ENCODE peak calls at places on chromosomes 7 and 10, in five cellular contexts. M, G, W, L and T are unnamed samples.

GRCh38 chr7:74306737-74307469 is 17.7 kb downstream of the CLIP2 start:
- DNase-seq in W (peak; percentile 38), L (peak; percentile 86), G (peak; percentile 54), M (no peak), T (no peak)

GRCh38 chr7:109772161-109772560 is 1202.5 kb downstream of the DNAJB9 start:
- DNase-seq in W (no peak), M (no peak), G (no peak), L (no peak), T (no peak)

GRCh38 chr10:12685261-12685861 is 316.2 kb downstream of the CCDC3 start:
- DNase-seq in W (no peak), L (no peak), M (no peak), G (no peak), T (no peak)

GRCh38 chr7:120819861-120820260 is 38.1 kb downstream of the TSPAN12 start:
- DNase-seq in L (no peak), G (no peak), W (no peak), M (no peak), T (no peak)

GRCh38 chr10:106387063-106387462 is 777.4 kb downstream of the SORCS1 start:
- DNase-seq in M (no peak), L (no peak), W (no peak), G (no peak), T (no peak)

GRCh38 chr10:123570051-123570897 is 95.9 kb upstream of the GPR26 start:
- DNase-seq in G (no peak), M (no peak), L (no peak), W (no peak), T (no peak)

GRCh38 chr10:129602938-129603520 is 136.0 kb downstream of the MGMT start:
- DNase-seq in W (no peak), G (no peak), L (no peak), M (no peak), T (no peak)

GRCh38 chr7:73892003-73892975 is 31.3 kb downstream of the TMEM270 start:
- DNase-seq in W (no peak), M (no peak), G (peak; percentile 62), L (no peak), T (no peak)

GRCh38 chr7:116810267-116811116 is 51.9 kb upstream of the CAPZA2 start:
- DNase-seq in W (no peak), M (no peak), L (peak; percentile 26), G (no peak), T (no peak)

GRCh38 chr10:44886966-44887365 is 24.2 kb upstream of the TMEM72 start:
- DNase-seq in M (no peak), G (no peak), W (no peak), L (no peak), T (no peak)

DNA sequence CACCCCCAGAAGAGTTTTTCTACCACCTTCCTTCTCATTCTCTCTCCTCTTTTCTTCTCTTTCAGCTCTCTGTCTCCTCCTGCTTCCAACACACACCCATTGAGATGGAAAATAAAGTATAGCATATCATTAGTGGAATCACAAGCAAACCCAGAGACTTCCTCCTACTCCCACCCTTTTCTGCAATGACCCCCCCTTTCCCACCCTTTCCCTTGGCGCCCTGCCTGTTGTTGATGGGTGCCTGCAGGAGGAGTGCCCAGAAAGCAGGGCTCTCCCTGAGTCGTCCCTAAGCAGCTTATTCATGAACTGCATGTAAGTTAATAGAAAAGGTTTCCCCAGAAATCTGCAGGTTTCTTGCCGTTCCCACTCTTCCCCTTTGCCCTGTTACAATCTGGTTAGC is 300.0 kb downstream of the PLXNA4 start:
- DNase-seq in L (no peak), G (no peak), W (no peak), M (no peak), T (no peak)
- H3K36me3 ChIP-seq in L (no peaks in the 10 kb centered on the region), G (no peaks in the 10 kb centered on the region), W (no peaks in the 10 kb centered on the region), M (no peaks in the 10 kb centered on the region), T (no peaks in the 10 kb centered on the region)

GRCh38 chr10:78065616-78066410 is 32.1 kb downstream of the RPS24 start:
- DNase-seq in G (no peak), W (peak; percentile 87), L (no peak), M (no peak), T (no peak)

GRCh38 chr10:78058562-78058961 is 24.9 kb downstream of the RPS24 start:
- DNase-seq in G (no peak), W (no peak), M (no peak), L (no peak), T (no peak)

GRCh38 chr10:78059916-78060315 is 26.3 kb downstream of the RPS24 start:
- DNase-seq in L (no peak), W (no peak), G (no peak), M (no peak), T (no peak)

GRCh38 chr10:78063236-78063635 is 29.6 kb downstream of the RPS24 start:
- DNase-seq in W (no peak), L (no peak), G (no peak), M (no peak), T (no peak)

GRCh38 chr10:78062296-78062695 is 28.6 kb downstream of the RPS24 start:
- DNase-seq in G (no peak), M (no peak), W (no peak), L (no peak), T (no peak)
- H3K4me3 ChIP-seq in G (no peak overlapping the region), M (no peak overlapping the region), W (no peak overlapping the region), L (no peak overlapping the region), T (no peak overlapping the region)

DNA sequence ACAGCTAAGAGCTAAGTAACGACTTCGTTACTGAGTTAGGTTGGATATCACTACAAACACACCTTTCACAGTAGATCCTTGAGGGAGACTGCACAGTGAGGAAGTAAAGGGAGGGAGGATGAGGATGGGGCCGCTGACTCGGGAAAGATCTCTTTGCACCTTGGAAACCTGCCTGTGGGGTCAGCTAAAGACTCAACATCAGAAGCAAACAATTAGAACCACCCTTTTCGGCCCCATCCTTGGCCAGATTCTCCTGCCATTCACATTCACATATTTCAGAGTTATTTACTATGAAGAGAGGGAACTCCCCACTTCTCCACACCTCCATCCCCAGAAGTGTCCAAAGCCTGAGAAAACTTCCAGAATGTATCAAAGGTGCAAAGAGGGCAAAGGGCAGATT is 47.1 kb downstream of the CLEC2L start:
- DNase-seq in L (no peak), G (no peak), W (no peak), M (no peak), T (no peak)
- H3K36me3 ChIP-seq in L (peaks cover 82% of the 10 kb centered on the region), G (peaks cover 75% of the 10 kb centered on the region), W (no peaks in the 10 kb centered on the region), M (peaks cover 7% of the 10 kb centered on the region), T (peaks cover 63% of the 10 kb centered on the region)

GRCh38 chr7:27094304-27095049 is 1.3 kb downstream of the HOXA1 start:
- DNase-seq in W (no peak), G (no peak), M (no peak), L (no peak), T (no peak)
- H3K4me3 ChIP-seq in W (no peak overlapping the region), G (no peak overlapping the region), M (peak overlapping the region; percentile 52), L (peak overlapping the region; percentile 92), T (no peak overlapping the region)

GRCh38 chr7:98772242-98772603 is 97.6 kb downstream of the TMEM130 start:
- DNase-seq in G (no peak), M (no peak), W (no peak), L (no peak), T (no peak)
- H3K36me3 ChIP-seq in G (no peaks in the 10 kb centered on the region), M (no peaks in the 10 kb centered on the region), W (no peaks in the 10 kb centered on the region), L (no peaks in the 10 kb centered on the region), T (no peaks in the 10 kb centered on the region)

GRCh38 chr7:72292118-72292517 is 120.0 kb downstream of the CALN1 start:
- DNase-seq in G (no peak), M (no peak), L (no peak), W (no peak), T (no peak)
- H3K4me3 ChIP-seq in G (no peak overlapping the region), M (no peak overlapping the region), L (no peak overlapping the region), W (no peak overlapping the region), T (no peak overlapping the region)

GRCh38 chr7:87427289-87427688 is 48.2 kb downstream of the ABCB4 start:
- DNase-seq in G (no peak), L (no peak), M (no peak), W (peak; percentile 19), T (no peak)
- H3K36me3 ChIP-seq in G (peaks cover 13% of the 10 kb centered on the region), L (no peaks in the 10 kb centered on the region), M (no peaks in the 10 kb centered on the region), W (no peaks in the 10 kb centered on the region), T (no peaks in the 10 kb centered on the region)

GRCh38 chr7:158821173-158822021 is 7.9 kb downstream of the ESYT2 start:
- DNase-seq in M (no peak), L (peak; percentile 82), G (no peak), W (no peak), T (no peak)
- H3K4me3 ChIP-seq in M (no peak overlapping the region), L (peak overlapping the region; percentile 58), G (peak overlapping the region; percentile 36), W (no peak overlapping the region), T (no peak overlapping the region)

GRCh38 chr7:157271315-157271990 is 65.4 kb upstream of the DNAJB6 start:
- DNase-seq in G (no peak), W (no peak), M (no peak), L (no peak), T (no peak)
- H3K36me3 ChIP-seq in G (peaks cover 36% of the 10 kb centered on the region), W (no peaks in the 10 kb centered on the region), M (peaks cover 16% of the 10 kb centered on the region), L (peaks cover 37% of the 10 kb centered on the region), T (peaks cover 44% of the 10 kb centered on the region)

GRCh38 chr10:119045561-119045960 is 16.0 kb downstream of the NANOS1 start:
- DNase-seq in W (no peak), M (no peak), L (no peak), G (no peak), T (no peak)

GRCh38 chr10:119039161-119039560 is 9.6 kb downstream of the NANOS1 start:
- DNase-seq in M (no peak), G (no peak), L (no peak), W (no peak), T (no peak)

GRCh38 chr10:119042169-119042568 is 12.7 kb downstream of the NANOS1 start:
- DNase-seq in M (no peak), W (no peak), G (no peak), L (no peak), T (no peak)

DNA sequence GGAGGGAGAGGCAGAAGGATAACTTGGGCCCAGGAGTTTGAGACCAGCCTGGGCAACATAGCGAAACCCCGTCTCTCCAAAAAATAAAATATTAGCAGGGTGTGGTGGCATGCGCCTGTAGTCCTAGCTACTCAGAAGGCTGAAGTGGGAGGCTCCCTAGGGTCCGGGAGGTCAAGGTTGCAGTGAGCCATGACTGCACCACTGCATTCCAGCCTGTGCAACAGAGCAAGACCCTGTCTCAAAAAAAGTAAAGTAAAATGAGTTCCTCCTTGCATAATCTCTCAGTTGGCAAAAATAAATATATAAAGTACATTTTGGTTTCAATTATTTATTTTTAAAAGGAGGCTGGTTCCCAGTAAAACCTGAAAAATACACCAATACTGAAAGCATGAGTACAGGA is 11.8 kb downstream of the NANOS1 start:
- DNase-seq in L (no peak), W (no peak), M (no peak), G (no peak), T (no peak)
- H3K4me3 ChIP-seq in L (no peak overlapping the region), W (no peak overlapping the region), M (no peak overlapping the region), G (no peak overlapping the region), T (no peak overlapping the region)